ENCODE peak calls at places on chromosomes 4 and X, in five cellular contexts. One of them, this sample, is unnamed.

GRCh38 chrX:144627947-144628346 is 619.4 kb upstream of the SPANXN1 start:
- DNase-seq in HFFc6: no peak
- DNase-seq in Calu3: peak; percentile 53
- DNase-seq in AG04449: no peak
- DNase-seq in neural crest cell: no peak
- DNase-seq in this sample: no peak

GRCh38 chrX:155997436-155997835 is at the start of gene IL9R:
- DNase-seq in neural crest cell: no peak
- DNase-seq in Calu3: no peak
- DNase-seq in AG04449: no peak
- DNase-seq in HFFc6: no peak
- DNase-seq in this sample: no peak

GRCh38 chr4:37891221-37892159 is 606 bp downstream of the TBC1D1 start:
- DNase-seq in HFFc6: no peak
- DNase-seq in Calu3: peak; percentile 16
- DNase-seq in neural crest cell: no peak
- DNase-seq in AG04449: no peak
- DNase-seq in this sample: peak; percentile 37

GRCh38 chr4:113278324-113278934 is 229.0 kb downstream of the ANK2 start:
- DNase-seq in AG04449: no peak
- DNase-seq in HFFc6: peak; percentile 49
- DNase-seq in Calu3: peak; percentile 65
- DNase-seq in neural crest cell: peak; percentile 78
- DNase-seq in this sample: peak; percentile 91

GRCh38 chrX:153635788-153636668 is 11.0 kb upstream of the DUSP9 start:
- DNase-seq in Calu3: peak; percentile 67
- DNase-seq in HFFc6: peak; percentile 13
- DNase-seq in neural crest cell: no peak
- DNase-seq in AG04449: no peak
- DNase-seq in this sample: no peak

GRCh38 chr4:165505991-165506779 is 127.4 kb downstream of the CPE start:
- DNase-seq in neural crest cell: no peak
- DNase-seq in Calu3: no peak
- DNase-seq in AG04449: no peak
- DNase-seq in HFFc6: no peak
- DNase-seq in this sample: no peak

GRCh38 chr4:1172971-1173757 is 781 bp upstream of the SPON2 start:
- DNase-seq in neural crest cell: no peak
- DNase-seq in AG04449: no peak
- DNase-seq in Calu3: no peak
- DNase-seq in HFFc6: peak; percentile 64
- DNase-seq in this sample: peak; percentile 78

GRCh38 chr4:53196195-53196641 is 169.6 kb downstream of the SCFD2 start:
- DNase-seq in Calu3: no peak
- DNase-seq in AG04449: no peak
- DNase-seq in HFFc6: no peak
- DNase-seq in neural crest cell: no peak
- DNase-seq in this sample: peak; percentile 17

GRCh38 chr4:8836664-8837171 is 34.9 kb downstream of the HMX1 start:
- DNase-seq in HFFc6: no peak
- DNase-seq in neural crest cell: no peak
- DNase-seq in AG04449: no peak
- DNase-seq in Calu3: no peak
- DNase-seq in this sample: no peak

GRCh38 chrX:118346258-118347094 is 570 bp downstream of the WDR44 start:
- DNase-seq in neural crest cell: peak; percentile 36
- DNase-seq in AG04449: no peak
- DNase-seq in Calu3: peak; percentile 56
- DNase-seq in HFFc6: peak; percentile 4
- DNase-seq in this sample: peak; percentile 44

GRCh38 chrX:150704030-150704613 is 10.9 kb downstream of the MTMR1 start:
- DNase-seq in Calu3: peak; percentile 45
- DNase-seq in neural crest cell: no peak
- DNase-seq in HFFc6: peak; percentile 53
- DNase-seq in AG04449: peak; percentile 33
- DNase-seq in this sample: peak; percentile 54

GRCh38 chr4:60657041-60657440 is 543.1 kb upstream of the ADGRL3 start:
- DNase-seq in AG04449: no peak
- DNase-seq in Calu3: no peak
- DNase-seq in HFFc6: no peak
- DNase-seq in neural crest cell: no peak
- DNase-seq in this sample: no peak

GRCh38 chr4:184745747-184746531 is 12.0 kb upstream of the CENPU start:
- DNase-seq in HFFc6: peak; percentile 70
- DNase-seq in AG04449: no peak
- DNase-seq in neural crest cell: peak; percentile 68
- DNase-seq in Calu3: peak; percentile 76
- DNase-seq in this sample: peak; percentile 81

GRCh38 chr4:182277402-182277801 is 34.2 kb downstream of the TENM3 start:
- DNase-seq in HFFc6: peak; percentile 48
- DNase-seq in AG04449: no peak
- DNase-seq in Calu3: no peak
- DNase-seq in neural crest cell: no peak
- DNase-seq in this sample: no peak

GRCh38 chrX:83588409-83588808 is 80.3 kb downstream of the POU3F4 start:
- DNase-seq in neural crest cell: no peak
- DNase-seq in AG04449: no peak
- DNase-seq in Calu3: no peak
- DNase-seq in HFFc6: no peak
- DNase-seq in this sample: no peak

GRCh38 chrX:106619797-106620196 is 8.0 kb downstream of the RADX start:
- DNase-seq in HFFc6: no peak
- DNase-seq in neural crest cell: no peak
- DNase-seq in AG04449: no peak
- DNase-seq in Calu3: peak; percentile 1
- DNase-seq in this sample: peak; percentile 11

GRCh38 chrX:63503541-63503940 is 152.4 kb upstream of the SPIN4 start:
- DNase-seq in HFFc6: peak; percentile 9
- DNase-seq in Calu3: no peak
- DNase-seq in AG04449: no peak
- DNase-seq in neural crest cell: no peak
- DNase-seq in this sample: peak; percentile 70

GRCh38 chr4:109398928-109399327 is 34.7 kb upstream of the SEC24B start:
- DNase-seq in HFFc6: no peak
- DNase-seq in neural crest cell: no peak
- DNase-seq in Calu3: no peak
- DNase-seq in AG04449: no peak
- DNase-seq in this sample: no peak

GRCh38 chr4:89563431-89563830 is 255.8 kb upstream of the GPRIN3 start:
- DNase-seq in AG04449: no peak
- DNase-seq in neural crest cell: no peak
- DNase-seq in Calu3: no peak
- DNase-seq in HFFc6: no peak
- DNase-seq in this sample: no peak

GRCh38 chr4:89556596-89557305 is 249.2 kb upstream of the GPRIN3 start:
- DNase-seq in AG04449: no peak
- DNase-seq in neural crest cell: no peak
- DNase-seq in HFFc6: no peak
- DNase-seq in Calu3: no peak
- DNase-seq in this sample: no peak

GRCh38 chr4:89562715-89563114 is 255.1 kb upstream of the GPRIN3 start:
- DNase-seq in HFFc6: no peak
- DNase-seq in AG04449: no peak
- DNase-seq in Calu3: no peak
- DNase-seq in neural crest cell: no peak
- DNase-seq in this sample: no peak

GRCh38 chr4:89561051-89561450 is 253.5 kb upstream of the GPRIN3 start:
- DNase-seq in AG04449: no peak
- DNase-seq in Calu3: no peak
- DNase-seq in neural crest cell: no peak
- DNase-seq in HFFc6: no peak
- DNase-seq in this sample: no peak

DNA sequence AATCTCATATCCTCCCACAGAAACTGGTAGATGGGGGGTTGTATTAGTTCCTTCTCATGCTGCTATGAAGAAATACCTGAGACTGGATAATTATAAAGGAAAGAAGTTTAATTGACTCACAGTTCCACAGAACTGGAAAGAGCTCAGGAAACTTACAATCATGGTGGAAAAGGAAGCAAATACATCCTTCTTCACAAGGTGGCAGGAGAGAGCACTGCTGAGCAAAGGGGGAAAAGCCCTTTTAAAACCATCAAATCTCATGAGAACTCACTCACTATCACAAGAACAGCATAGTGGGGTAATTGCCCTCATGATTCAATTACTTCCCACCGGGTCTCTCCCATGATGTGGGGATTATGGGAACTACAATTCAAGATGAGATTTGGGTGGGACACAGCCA is 250.5 kb upstream of the GPRIN3 start:
- DNase-seq in Calu3: no peak
- DNase-seq in neural crest cell: no peak
- DNase-seq in AG04449: no peak
- DNase-seq in HFFc6: no peak
- DNase-seq in this sample: peak; percentile 13
- TF ChIP-seq CTCF in Calu3: peak; percentile 14
- TF ChIP-seq CTCF in neural crest cell: peak; percentile 58
- TF ChIP-seq CTCF in AG04449: no peak
- TF ChIP-seq CTCF in HFFc6: peak; percentile 67
- TF ChIP-seq CTCF in this sample: peak; percentile 34

GRCh38 chr4:71269241-71269640 is 69.6 kb upstream of the SLC4A4 start:
- DNase-seq in Calu3: no peak
- DNase-seq in neural crest cell: no peak
- DNase-seq in HFFc6: no peak
- DNase-seq in AG04449: no peak
- DNase-seq in this sample: no peak

GRCh38 chr4:71272976-71273375 is 65.8 kb upstream of the SLC4A4 start:
- DNase-seq in AG04449: no peak
- DNase-seq in HFFc6: no peak
- DNase-seq in Calu3: no peak
- DNase-seq in neural crest cell: no peak
- DNase-seq in this sample: no peak

GRCh38 chr4:71268156-71268555 is 70.7 kb upstream of the SLC4A4 start:
- DNase-seq in neural crest cell: no peak
- DNase-seq in AG04449: no peak
- DNase-seq in HFFc6: no peak
- DNase-seq in Calu3: no peak
- DNase-seq in this sample: peak; percentile 15

GRCh38 chr4:71267244-71267643 is 71.6 kb upstream of the SLC4A4 start:
- DNase-seq in AG04449: no peak
- DNase-seq in Calu3: no peak
- DNase-seq in HFFc6: no peak
- DNase-seq in neural crest cell: no peak
- DNase-seq in this sample: no peak

GRCh38 chr4:71270901-71271300 is 67.9 kb upstream of the SLC4A4 start:
- DNase-seq in Calu3: peak; percentile 63
- DNase-seq in HFFc6: no peak
- DNase-seq in neural crest cell: peak; percentile 27
- DNase-seq in AG04449: no peak
- DNase-seq in this sample: peak; percentile 62
- TF ChIP-seq CTCF in Calu3: peak; percentile 40
- TF ChIP-seq CTCF in HFFc6: peak; percentile 78
- TF ChIP-seq CTCF in neural crest cell: peak; percentile 57
- TF ChIP-seq CTCF in AG04449: peak; percentile 40
- TF ChIP-seq CTCF in this sample: peak; percentile 53

GRCh38 chr4:83390965-83391364 is 56.3 kb upstream of the HPSE start:
- DNase-seq in AG04449: no peak
- DNase-seq in HFFc6: no peak
- DNase-seq in neural crest cell: no peak
- DNase-seq in Calu3: no peak
- DNase-seq in this sample: no peak

GRCh38 chr4:83389756-83390505 is 55.3 kb upstream of the HPSE start:
- DNase-seq in AG04449: no peak
- DNase-seq in neural crest cell: no peak
- DNase-seq in HFFc6: no peak
- DNase-seq in Calu3: no peak
- DNase-seq in this sample: no peak

GRCh38 chr4:83387922-83388676 is 53.5 kb upstream of the HPSE start:
- DNase-seq in AG04449: no peak
- DNase-seq in Calu3: no peak
- DNase-seq in neural crest cell: no peak
- DNase-seq in HFFc6: no peak
- DNase-seq in this sample: no peak

GRCh38 chr4:83389037-83389755 is 54.5 kb upstream of the HPSE start:
- DNase-seq in HFFc6: no peak
- DNase-seq in Calu3: no peak
- DNase-seq in AG04449: no peak
- DNase-seq in neural crest cell: no peak
- DNase-seq in this sample: no peak

GRCh38 chr4:83386931-83387897 is 52.6 kb upstream of the HPSE start:
- DNase-seq in HFFc6: no peak
- DNase-seq in AG04449: no peak
- DNase-seq in Calu3: no peak
- DNase-seq in neural crest cell: no peak
- DNase-seq in this sample: no peak
- TF ChIP-seq CTCF in HFFc6: no peak
- TF ChIP-seq CTCF in AG04449: no peak
- TF ChIP-seq CTCF in Calu3: no peak
- TF ChIP-seq CTCF in neural crest cell: no peak
- TF ChIP-seq CTCF in this sample: peak; percentile 5

DNA sequence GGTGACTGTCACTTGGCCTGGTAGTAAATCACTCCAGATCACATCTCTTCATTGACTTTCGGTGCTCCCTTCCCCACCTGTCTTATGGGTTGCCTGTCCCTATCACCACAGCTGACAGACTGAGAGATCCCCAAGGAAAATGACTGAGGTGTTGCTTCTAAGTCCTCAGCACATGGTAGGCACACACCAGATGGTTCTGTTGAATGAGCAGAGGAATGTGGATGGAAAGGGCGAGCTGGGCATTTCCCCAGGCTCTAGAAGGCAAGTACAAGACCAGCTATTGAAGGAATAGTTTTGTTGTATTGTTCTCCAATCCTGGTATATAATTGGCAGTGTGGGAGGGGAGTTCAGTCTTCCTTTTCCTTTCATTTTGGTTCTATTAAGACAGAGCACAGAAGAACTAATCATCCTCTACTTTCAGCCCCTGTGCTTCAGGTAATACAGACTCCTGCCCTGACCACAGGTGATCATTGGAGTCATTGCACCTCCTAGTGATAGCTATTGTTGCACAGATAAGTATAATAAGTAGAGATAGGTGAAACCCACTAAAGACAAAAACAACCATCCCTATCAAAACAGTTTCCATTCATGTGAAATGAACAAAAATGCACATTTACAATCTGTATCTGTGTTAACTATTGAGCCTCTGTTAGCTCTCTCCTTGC is 158.6 kb downstream of the TRAM1L1 start:
- DNase-seq in HFFc6: no peak
- DNase-seq in Calu3: no peak
- DNase-seq in AG04449: no peak
- DNase-seq in neural crest cell: no peak
- DNase-seq in this sample: no peak
- TF ChIP-seq CTCF in HFFc6: no peak
- TF ChIP-seq CTCF in Calu3: no peak
- TF ChIP-seq CTCF in AG04449: no peak
- TF ChIP-seq CTCF in neural crest cell: no peak
- TF ChIP-seq CTCF in this sample: no peak